ENCODE peak calls at places on chromosomes 1 and 21, in six cellular contexts. T is GM13976, S is retina, P is GM20000, R is RPMI7951, H is endothelial cell. Q is an unnamed sample.

GRCh38 chr21:42835211-42835610 is 44.1 kb downstream of the WDR4 start:
- DNase-seq in P (peak; percentile 7), S (no peak), H (no peak), T (no peak), R (no peak), Q (no peak)

GRCh38 chr1:35660581-35661473 is 19.5 kb upstream of the PSMB2 start:
- DNase-seq in T (no peak), R (peak; percentile 63), S (peak; percentile 36), H (peak; percentile 58), P (no peak), Q (no peak)

GRCh38 chr1:20233866-20234265 is 47.5 kb upstream of the PLA2G2C start:
- DNase-seq in H (no peak), R (peak; percentile 50), P (no peak), S (peak; percentile 55), T (no peak), Q (no peak)

GRCh38 chr21:34524671-34525601 is 12.9 kb upstream of the KCNE1 start:
- DNase-seq in S (peak; percentile 54), R (peak; percentile 33), H (no peak), T (no peak), P (no peak), Q (no peak)

GRCh38 chr21:45541221-45542039 is 810 bp downstream of the SLC19A1 start:
- DNase-seq in P (peak; percentile 96), T (peak; percentile 96), H (peak; percentile 21), S (no peak), R (peak; percentile 59), Q (peak; percentile 94)

GRCh38 chr1:68358439-68358838 is 91.3 kb downstream of the RPE65 start:
- DNase-seq in R (no peak), S (no peak), T (no peak), H (no peak), P (no peak), Q (no peak)

GRCh38 chr1:39269791-39270342 is 65.4 kb downstream of the MACF1 start:
- DNase-seq in R (no peak), H (no peak), S (peak; percentile 26), T (peak; percentile 69), P (peak; percentile 62), Q (peak; percentile 87)

GRCh38 chr1:116433283-116434257 is 60.5 kb downstream of the ATP1A1 start:
- DNase-seq in R (peak; percentile 72), H (no peak), S (peak; percentile 40), P (no peak), T (no peak), Q (no peak)

GRCh38 chr1:116737020-116737854 is 17.0 kb upstream of the CD2 start:
- DNase-seq in T (peak; percentile 78), R (peak; percentile 59), P (peak; percentile 79), H (peak; percentile 66), S (peak; percentile 74), Q (peak; percentile 64)

GRCh38 chr1:107794571-107794970 is 170.4 kb downstream of the VAV3 start:
- DNase-seq in H (no peak), T (no peak), P (no peak), R (no peak), S (no peak), Q (no peak)

GRCh38 chr1:158003409-158003805 is 10.0 kb downstream of the KIRREL1 start:
- DNase-seq in H (no peak), T (no peak), P (no peak), S (peak; percentile 70), R (peak; percentile 90), Q (no peak)

GRCh38 chr1:242002528-242002927 is 3.6 kb upstream of the MAP1LC3C start:
- DNase-seq in H (no peak), S (no peak), P (no peak), T (no peak), R (no peak), Q (no peak)

GRCh38 chr1:10941891-10942541 is 70.4 kb upstream of the TARDBP start:
- DNase-seq in P (peak; percentile 83), S (peak; percentile 90), H (peak; percentile 84), R (peak; percentile 24), T (peak; percentile 87), Q (peak; percentile 20)

GRCh38 chr21:37863842-37864241 is 52.4 kb downstream of the KCNJ6 start:
- DNase-seq in T (no peak), S (no peak), R (peak; percentile 81), H (no peak), P (no peak), Q (no peak)

GRCh38 chr1:27643626-27644368 is 8.8 kb upstream of the FGR start:
- DNase-seq in R (peak; percentile 64), P (peak; percentile 70), T (peak; percentile 76), S (peak; percentile 49), H (peak; percentile 59), Q (peak; percentile 63)

GRCh38 chr21:26422138-26422537 is 150.9 kb downstream of the CYYR1 start:
- DNase-seq in R (no peak), S (no peak), T (no peak), P (no peak), H (no peak), Q (no peak)

GRCh38 chr1:229139320-229139719 is 131.6 kb upstream of the RAB4A start:
- DNase-seq in H (no peak), T (no peak), P (peak; percentile 21), S (no peak), R (no peak), Q (peak; percentile 55)

GRCh38 chr1:47986741-47987140 is 10.4 kb downstream of the TRABD2B start:
- DNase-seq in H (no peak), S (no peak), T (no peak), P (no peak), R (no peak), Q (no peak)

GRCh38 chr21:17903929-17904639 is 84.9 kb upstream of the C21orf91 start:
- DNase-seq in S (no peak), H (no peak), R (no peak), T (no peak), P (no peak), Q (no peak)

GRCh38 chr1:33337994-33338494 is 17.1 kb upstream of the A3GALT2 start:
- DNase-seq in S (no peak), R (peak; percentile 52), P (no peak), T (no peak), H (no peak), Q (no peak)

GRCh38 chr1:231613419-231614349 is 12.9 kb upstream of the DISC1 start:
- DNase-seq in S (no peak), H (no peak), P (no peak), T (peak; percentile 34), R (no peak), Q (peak; percentile 54)

GRCh38 chr1:84259989-84260388 is 41.5 kb upstream of the SAMD13 start:
- DNase-seq in P (no peak), R (no peak), T (no peak), S (no peak), H (no peak), Q (no peak)

GRCh38 chr21:35342440-35342839 is 293.3 kb upstream of the RUNX1 start:
- DNase-seq in R (no peak), H (no peak), T (peak; percentile 62), P (peak; percentile 55), S (no peak), Q (no peak)

GRCh38 chr1:41023279-41023990 is 1.9 kb upstream of the SLFNL1 start:
- DNase-seq in P (no peak), S (no peak), T (no peak), H (no peak), R (peak; percentile 15), Q (no peak)

GRCh38 chr1:241942738-241943137 is 14.8 kb upstream of the BECN2 start:
- DNase-seq in H (no peak), S (no peak), T (no peak), P (no peak), R (no peak), Q (no peak)

GRCh38 chr1:157105988-157106812 is 6.6 kb upstream of the ETV3L start:
- DNase-seq in T (peak; percentile 88), H (no peak), P (peak; percentile 84), S (no peak), R (peak; percentile 83), Q (peak; percentile 16)